ENCODE peak calls at places on chromosomes 13 and 19, in five cellular contexts. Y is stimulated activated naive CD8-positive, alpha-beta T cell treated with anti-CD3 and anti-CD28 coated beads, Interleukin-15, Interleukin-2, amounts not matched to agents 100 U/mL and 50 U/mL, for 24 hours; D is stimulated activated CD4-positive, alpha-beta T cell treated with anti-CD3 and anti-CD28 coated beads, TNF-alpha, amount 100 ng/mL, for 24 hours; O is T follicular helper cell; A is T-helper 1 cell. F is an unnamed sample.

GRCh38 chr19:44597131-44597491 is 16.3 kb upstream of the IGSF23 start:
- DNase-seq in A (no peak), D (no peak), Y (no peak), O (no peak), F (no peak)

GRCh38 chr19:1189419-1189818 is 15.4 kb upstream of the SBNO2 start:
- DNase-seq in Y (peak), D (peak), A (no peak), O (no peak), F (no peak)

GRCh38 chr13:24339937-24340607 is 30.7 kb downstream of the C1QTNF9 start:
- DNase-seq in Y (no peak), O (no peak), A (no peak), D (no peak), F (no peak)

GRCh38 chr13:40624338-40624737 is 42.1 kb downstream of the FOXO1 start:
- DNase-seq in A (no peak), D (peak), O (no peak), Y (peak), F (no peak)

GRCh38 chr13:27997904-27998522 is 9.5 kb upstream of the URAD start:
- DNase-seq in D (no peak), Y (no peak), A (no peak), O (no peak), F (peak)

GRCh38 chr13:107079423-107080099 is 511.6 kb upstream of the ARGLU1 start:
- DNase-seq in Y (no peak), A (no peak), D (no peak), O (no peak), F (no peak)

GRCh38 chr19:17938092-17938845 is 5.5 kb downstream of the CCDC124 start:
- DNase-seq in D (peak), O (peak), Y (peak), A (peak), F (peak)

GRCh38 chr19:10279737-10280442 is 6.9 kb upstream of the ICAM4 start:
- DNase-seq in D (no peak), O (no peak), A (no peak), Y (no peak), F (no peak)

GRCh38 chr13:64078025-64078424 is 2662.4 kb upstream of the PCDH20 start:
- DNase-seq in D (no peak), A (no peak), Y (no peak), O (no peak), F (no peak)

GRCh38 chr13:72151241-72151640 is 284.2 kb upstream of the DACH1 start:
- DNase-seq in Y (no peak), D (no peak), A (no peak), O (no peak), F (no peak)

GRCh38 chr19:7870571-7871279 is 3.5 kb downstream of the PRR36 start:
- DNase-seq in Y (peak), D (no peak), O (peak), A (peak), F (peak)

GRCh38 chr19:14649020-14649419 is 25.6 kb downstream of the ADGRE3 start:
- DNase-seq in O (no peak), D (no peak), Y (no peak), A (no peak), F (no peak)

GRCh38 chr19:31530781-31531180 is 181.5 kb upstream of the TSHZ3 start:
- DNase-seq in O (no peak), Y (no peak), D (no peak), A (no peak), F (no peak)

GRCh38 chr13:34076943-34077703 is 259.2 kb downstream of the RFC3 start:
- DNase-seq in A (no peak), Y (no peak), O (no peak), D (no peak), F (no peak)

GRCh38 chr13:36275190-36276002 is 22.2 kb downstream of the CCDC169 start:
- DNase-seq in O (no peak), D (no peak), Y (no peak), A (no peak), F (no peak)

GRCh38 chr13:28492527-28493367 is 2.2 kb downstream of the FLT1 start:
- DNase-seq in A (no peak), Y (peak), O (peak), D (no peak), F (no peak)

GRCh38 chr19:40982594-40983101 is 8.4 kb upstream of the CYP2B6 start:
- DNase-seq in Y (no peak), O (no peak), D (no peak), A (no peak), F (no peak)

GRCh38 chr19:45137179-45137761 is 23.5 kb downstream of the NKPD1 start:
- DNase-seq in A (no peak), Y (no peak), D (no peak), O (no peak), F (no peak)

GRCh38 chr13:24693862-24694471 is 13.8 kb downstream of the ATP12A start:
- DNase-seq in A (no peak), O (peak), Y (peak), D (no peak), F (peak)

GRCh38 chr13:47661076-47661475 is 340.0 kb downstream of the SUCLA2 start:
- DNase-seq in D (no peak), Y (no peak), A (no peak), O (no peak), F (no peak)

GRCh38 chr19:4676955-4677731 is 7.0 kb upstream of the MYDGF start:
- DNase-seq in Y (peak), A (no peak), D (no peak), O (no peak), F (no peak)

GRCh38 chr19:18604820-18605159 is 1.8 kb downstream of the CRLF1 start:
- DNase-seq in Y (no peak), D (no peak), O (no peak), A (no peak), F (no peak)

GRCh38 chr13:80828759-80829158 is 487.8 kb upstream of the SPRY2 start:
- DNase-seq in A (no peak), Y (no peak), O (no peak), D (no peak), F (no peak)

GRCh38 chr19:1045247-1045603 is 5.3 kb downstream of the ABCA7 start:
- DNase-seq in A (peak), O (peak), Y (peak), D (no peak), F (peak)

GRCh38 chr19:1396019-1396767 is 5.1 kb downstream of the GAMT start:
- DNase-seq in D (no peak), O (no peak), A (no peak), Y (no peak), F (no peak)

GRCh38 chr13:94479559-94480095 is at the start of gene DCT:
- DNase-seq in Y (no peak), A (no peak), D (no peak), O (no peak), F (no peak)

GRCh38 chr13:20953245-20953931 is 50.8 kb upstream of the XPO4 start:
- DNase-seq in O (no peak), D (no peak), A (no peak), Y (no peak), F (no peak)

GRCh38 chr19:37227996-37228395 is 10.0 kb downstream of the ZNF383 start:
- DNase-seq in O (no peak), D (no peak), A (no peak), Y (peak), F (no peak)

GRCh38 chr13:65907656-65908441 is 1322.3 kb downstream of the PCDH9 start:
- DNase-seq in D (no peak), A (no peak), O (no peak), Y (no peak), F (no peak)

GRCh38 chr13:113452942-113453901 is at the start of gene ADPRHL1:
- DNase-seq in O (no peak), A (no peak), D (no peak), Y (no peak), F (no peak)

F was measured in NCI-H1048.